ENCODE peak calls at places on chromosomes 7 and 10, in four cellular contexts. I is A549, J is WTC11, U is K562. K is an unnamed sample.

GRCh38 chr7:28921822-28922221 is 36.3 kb downstream of the TRIL start:
- DNase-seq in I (peak; percentile 58), J (peak; percentile 34), U (peak; percentile 57), K (peak; percentile 69)

GRCh38 chr7:75984130-75985008 is 10.0 kb downstream of the TMEM120A start:
- DNase-seq in I (no peak), J (no peak), U (no peak), K (no peak)

GRCh38 chr10:12062754-12063482 is 5.8 kb upstream of the DHTKD1 start:
- DNase-seq in I (no peak), J (no peak), U (no peak), K (no peak)

GRCh38 chr7:43937444-43937843 is 11.2 kb downstream of the UBE2D4 start:
- DNase-seq in I (no peak), J (no peak), U (no peak), K (no peak)

GRCh38 chr10:110893559-110894179 is 21.9 kb downstream of the PDCD4 start:
- DNase-seq in I (peak; percentile 48), J (no peak), U (no peak), K (peak; percentile 34)

GRCh38 chr10:101669181-101669580 is 25.8 kb downstream of the FBXW4 start:
- DNase-seq in I (no peak), J (no peak), U (no peak), K (no peak)

GRCh38 chr7:85730016-85730415 is 543.2 kb upstream of the SEMA3D start:
- DNase-seq in I (no peak), J (no peak), U (no peak), K (no peak)

GRCh38 chr10:92087750-92088395 is 164.3 kb downstream of the BTAF1 start:
- DNase-seq in I (peak; percentile 83), J (peak; percentile 75), U (peak; percentile 44), K (peak; percentile 90)

GRCh38 chr10:101895781-101896180 is 52.2 kb upstream of the KCNIP2 start:
- DNase-seq in I (no peak), J (no peak), U (no peak), K (no peak)

GRCh38 chr10:104925232-104925851 is 284.3 kb downstream of the SORCS3 start:
- DNase-seq in I (peak; percentile 7), J (peak; percentile 60), U (peak; percentile 13), K (peak; percentile 25)

GRCh38 chr10:92689663-92690210 is at the start of gene HHEX:
- DNase-seq in I (peak; percentile 57), J (peak; percentile 44), U (peak; percentile 88), K (peak; percentile 56)

DNA sequence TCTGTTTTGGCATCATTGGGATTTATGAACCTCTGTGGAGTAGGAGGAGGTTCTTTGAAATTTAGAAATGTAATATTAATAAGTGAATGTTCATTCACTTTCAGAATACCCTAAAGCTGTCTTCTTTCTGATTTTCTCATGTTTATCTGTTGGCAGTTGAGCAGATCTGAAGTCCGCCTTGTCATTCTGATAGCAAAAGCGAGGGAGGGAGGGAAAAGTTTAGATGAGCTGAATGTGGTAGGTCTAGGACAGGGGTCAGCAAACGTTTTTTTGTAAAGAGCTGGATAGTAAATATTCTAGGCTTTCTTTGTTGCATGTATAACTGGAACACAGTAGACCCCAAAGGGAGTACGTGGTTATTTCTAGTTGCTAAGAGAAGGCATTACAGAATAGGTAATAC is 94.4 kb upstream of the GATA3 start:
- DNase-seq in I (no peak), J (no peak), U (no peak), K (no peak)
- TF ChIP-seq NR3C1 in I (no peak), J (no peak), U (no peak), K (no peak)

GRCh38 chr7:82405291-82405690 is 38.3 kb downstream of the CACNA2D1 start:
- DNase-seq in I (no peak), J (no peak), U (no peak), K (no peak)

GRCh38 chr7:82404647-82405046 is 38.9 kb downstream of the CACNA2D1 start:
- DNase-seq in I (no peak), J (no peak), U (no peak), K (no peak)

GRCh38 chr7:82410461-82410860 is 33.1 kb downstream of the CACNA2D1 start:
- DNase-seq in I (no peak), J (no peak), U (no peak), K (no peak)

GRCh38 chr7:82404094-82404493 is 39.5 kb downstream of the CACNA2D1 start:
- DNase-seq in I (no peak), J (no peak), U (no peak), K (no peak)

DNA sequence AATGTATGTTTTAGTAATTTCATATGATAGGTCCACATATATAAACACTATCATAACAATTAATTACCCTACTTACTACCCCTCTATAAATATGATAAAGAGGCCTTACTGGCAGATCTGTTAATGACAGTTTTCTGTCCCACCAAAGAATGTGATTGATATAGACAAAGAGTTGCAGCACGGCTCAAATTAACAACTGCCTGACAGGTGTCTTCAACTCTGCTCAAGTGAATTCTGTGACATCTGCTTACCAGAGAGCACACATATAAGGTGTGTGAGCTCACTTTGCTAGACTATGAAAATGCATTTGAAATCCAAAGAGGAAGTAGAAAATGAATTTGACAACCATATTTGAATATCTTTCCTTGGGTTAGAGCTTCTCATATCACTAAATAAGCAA is 36.6 kb downstream of the CACNA2D1 start:
- DNase-seq in I (no peak), J (no peak), U (no peak), K (no peak)
- TF ChIP-seq NR3C1 in I (no peak), J (no peak), U (no peak), K (no peak)

GRCh38 chr7:101539784-101540183 is 89.3 kb downstream of the MYL10 start:
- DNase-seq in I (no peak), J (no peak), U (no peak), K (no peak)

GRCh38 chr7:101537935-101538595 is 91.0 kb downstream of the MYL10 start:
- DNase-seq in I (no peak), J (no peak), U (no peak), K (no peak)

GRCh38 chr7:101536668-101537067 is 92.4 kb downstream of the MYL10 start:
- DNase-seq in I (no peak), J (no peak), U (no peak), K (no peak)

GRCh38 chr7:101537205-101537604 is 91.9 kb downstream of the MYL10 start:
- DNase-seq in I (no peak), J (no peak), U (no peak), K (peak; percentile 78)

DNA sequence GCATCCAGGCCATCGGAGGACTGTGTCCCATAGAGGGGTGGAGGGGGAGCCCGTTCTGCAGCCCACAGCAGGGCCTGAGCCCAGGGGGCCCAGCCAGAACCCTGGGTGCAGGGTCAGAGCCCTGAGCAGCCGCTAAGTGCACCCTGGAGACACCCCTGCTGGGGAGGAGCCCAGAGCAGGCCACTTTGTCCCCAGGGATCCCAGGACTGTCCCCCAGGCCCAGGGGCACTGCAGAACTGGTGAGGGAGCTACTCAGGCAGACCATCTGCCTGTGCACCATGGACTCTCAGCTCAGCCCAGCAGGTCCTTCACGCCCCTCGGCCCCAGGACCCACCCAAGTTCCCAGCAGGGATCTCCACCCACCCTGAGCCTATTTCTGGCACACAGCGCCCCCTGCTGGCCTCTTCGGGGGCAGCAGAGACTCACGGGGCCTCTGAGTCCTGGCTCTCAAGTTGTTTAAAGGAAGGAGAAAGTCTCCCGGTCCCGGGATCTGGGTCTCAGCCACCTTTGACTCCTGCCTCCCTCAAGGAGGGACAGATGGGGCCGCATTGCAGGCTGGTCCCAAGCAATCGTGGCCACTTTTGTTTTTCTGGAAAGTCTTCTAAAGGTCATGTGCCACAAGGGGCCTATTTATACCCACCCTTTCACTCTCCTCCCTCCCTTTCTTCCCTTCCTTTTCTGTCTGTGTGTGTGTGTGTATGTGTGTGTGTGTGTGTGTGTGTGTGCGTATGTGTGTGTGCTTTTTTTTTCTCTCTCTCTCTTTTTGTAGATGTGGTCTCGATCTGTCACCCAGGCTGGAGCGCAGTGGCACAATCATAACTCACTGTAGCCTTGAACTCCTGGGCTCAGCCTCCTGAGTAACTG is 90.3 kb downstream of the MYL10 start:
- DNase-seq in I (peak; percentile 90), J (peak; percentile 80), U (peak; percentile 92), K (peak; percentile 34)
- TF ChIP-seq NR3C1 in I (no peak), J (no peak), U (no peak), K (no peak)

DNA sequence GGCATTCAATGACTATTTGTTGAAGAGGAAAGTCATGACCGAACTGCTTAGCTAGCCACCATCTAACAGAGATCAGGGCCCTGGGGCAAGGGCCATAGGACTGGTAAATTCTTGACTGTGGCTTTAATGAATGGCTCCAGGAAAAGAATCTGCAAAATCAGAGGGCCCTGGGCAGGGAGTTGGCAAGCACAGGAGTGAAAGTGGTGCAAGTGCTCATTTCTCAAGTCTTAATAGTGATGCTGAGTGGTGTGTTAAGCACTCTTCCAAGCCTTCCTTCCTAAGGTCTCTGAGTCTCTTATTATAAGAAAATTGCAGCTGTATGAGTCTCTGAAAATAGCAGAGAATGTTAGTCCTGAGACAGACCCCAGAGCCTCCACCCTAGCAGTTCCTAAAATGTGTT is 46.3 kb upstream of the EGR2 start:
- DNase-seq in I (no peak), J (no peak), U (no peak), K (no peak)
- TF ChIP-seq NR3C1 in I (no peak), J (no peak), U (no peak), K (no peak)

DNA sequence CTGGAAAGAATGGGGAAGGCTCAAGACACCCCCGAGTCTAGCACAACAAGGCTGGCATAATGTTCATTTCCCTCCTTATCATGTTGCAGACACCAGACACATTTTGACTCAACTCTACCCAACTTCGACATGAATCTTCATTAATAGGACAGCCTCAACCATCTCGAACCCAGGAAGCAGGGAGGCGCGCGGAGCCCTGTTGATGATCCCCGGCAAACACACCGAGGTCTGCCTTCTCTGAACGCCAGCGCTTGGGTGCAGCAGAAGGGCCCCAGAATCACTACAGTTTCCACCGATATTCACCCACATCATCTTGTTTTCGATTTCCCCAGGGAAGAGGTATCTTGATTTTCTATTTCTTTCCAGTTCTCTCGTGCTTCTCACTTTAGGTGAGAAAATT is 563.6 kb downstream of the TCERG1L start:
- DNase-seq in I (no peak), J (no peak), U (no peak), K (no peak)
- TF ChIP-seq NR3C1 in I (no peak), J (no peak), U (no peak), K (no peak)

GRCh38 chr7:144009361-144009760 is 9.2 kb downstream of the OR6B1 start:
- DNase-seq in I (no peak), J (no peak), U (no peak), K (no peak)

GRCh38 chr7:144006029-144006428 is 5.9 kb downstream of the OR6B1 start:
- DNase-seq in I (no peak), J (no peak), U (no peak), K (no peak)

DNA sequence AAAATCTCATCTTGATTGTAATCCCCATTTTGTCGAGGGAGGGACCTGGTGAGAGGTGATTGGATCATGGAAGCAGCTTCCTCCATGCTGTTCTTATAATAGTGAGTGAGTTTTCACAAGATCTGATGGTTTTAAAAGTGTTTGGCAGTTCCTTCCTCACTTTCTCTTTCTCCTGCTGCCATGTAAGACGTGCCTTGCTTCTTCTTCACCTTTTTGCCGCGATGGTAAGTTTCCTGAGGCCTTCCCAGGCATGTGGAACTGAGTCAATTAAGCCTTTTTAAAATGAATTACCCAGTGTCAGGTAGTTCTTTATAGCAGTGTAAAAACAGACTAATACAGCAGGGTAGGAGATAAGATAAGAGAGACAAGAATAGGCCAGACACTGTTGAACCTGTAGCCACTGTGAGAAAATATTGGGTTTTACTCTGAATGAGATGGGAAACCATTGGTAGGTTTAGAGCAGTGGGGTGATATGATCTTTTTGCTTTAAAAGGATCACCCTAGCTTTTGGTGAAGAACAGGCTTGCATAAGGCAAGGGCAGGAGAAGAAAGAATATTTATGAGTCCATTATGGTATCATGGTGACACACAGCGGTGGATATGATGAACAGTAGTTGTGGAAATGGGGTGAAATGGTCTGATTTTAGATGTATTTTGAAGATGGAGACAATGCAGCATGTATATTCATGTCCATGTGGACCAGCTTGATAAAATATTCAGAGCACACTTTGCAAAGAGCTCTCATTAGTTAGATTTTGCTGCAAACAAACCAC is 11.5 kb downstream of the OR6B1 start:
- DNase-seq in I (peak; percentile 2), J (no peak), U (no peak), K (peak; percentile 51)
- TF ChIP-seq NR3C1 in I (no peak), J (no peak), U (no peak), K (no peak)

K was measured in HepG2.